ENCODE peak calls at places on chromosomes 16 and 17, in seven cellular contexts. L is adrenal gland, N is astrocyte, H is tibial artery, U is SJSA1, Y is prostate gland, O is RWPE2. C is an unnamed sample.

GRCh38 chr17:79821331-79822095 is 17.7 kb downstream of the CBX4 start:
- DNase-seq in L (no peak), N (no peak), H (no peak), U (no peak), Y (no peak), O (no peak), C (no peak)

GRCh38 chr16:9256196-9256595 is 164.8 kb downstream of the HAPSTR1 start:
- DNase-seq in L (peak; percentile 16), N (no peak), H (no peak), U (peak; percentile 10), Y (no peak), O (no peak), C (no peak)

GRCh38 chr16:86952769-86953168 is 364.4 kb downstream of the C16orf95 start:
- DNase-seq in L (no peak), N (no peak), H (no peak), U (no peak), Y (no peak), O (no peak), C (no peak)

GRCh38 chr16:77784441-77785356 is 3.7 kb upstream of the VAT1L start:
- DNase-seq in L (no peak), N (no peak), H (no peak), U (no peak), Y (no peak), O (no peak), C (no peak)

GRCh38 chr17:40192961-40193360 is 15.7 kb downstream of the RAPGEFL1 start:
- DNase-seq in L (no peak), N (no peak), H (no peak), U (no peak), Y (no peak), O (no peak), C (no peak)

GRCh38 chr16:21684199-21684598 is 20.4 kb downstream of the OTOA start:
- DNase-seq in L (no peak), N (no peak), H (no peak), U (no peak), Y (peak; percentile 4), O (no peak), C (no peak)

GRCh38 chr17:14098246-14098645 is 28.9 kb downstream of the COX10 start:
- DNase-seq in L (no peak), N (no peak), H (no peak), U (no peak), Y (peak; percentile 43), O (no peak), C (peak; percentile 78)

GRCh38 chr17:2034806-2035548 is 5.0 kb downstream of the DPH1 start:
- DNase-seq in L (no peak), N (peak; percentile 78), H (no peak), U (no peak), Y (no peak), O (no peak), C (no peak)

GRCh38 chr16:7334801-7335560 is 2.3 kb downstream of the RBFOX1 start:
- DNase-seq in L (no peak), N (no peak), H (no peak), U (no peak), Y (no peak), O (no peak), C (no peak)

GRCh38 chr17:34386925-34387550 is 24.0 kb upstream of the CCL1 start:
- DNase-seq in L (no peak), N (peak; percentile 4), H (no peak), U (peak; percentile 18), Y (no peak), O (no peak), C (no peak)

GRCh38 chr17:8123695-8124349 is at the start of gene HES7:
- DNase-seq in L (no peak), N (no peak), H (no peak), U (peak; percentile 6), Y (no peak), O (peak; percentile 77), C (no peak)

GRCh38 chr17:77374170-77374936 is 233.6 kb downstream of the SEC14L1 start:
- DNase-seq in L (peak; percentile 91), N (peak; percentile 77), H (peak; percentile 95), U (peak; percentile 43), Y (peak; percentile 67), O (no peak), C (no peak)

GRCh38 chr17:32298298-32298697 is 32.7 kb downstream of the RHBDL3 start:
- DNase-seq in L (no peak), N (no peak), H (no peak), U (no peak), Y (no peak), O (no peak), C (no peak)

GRCh38 chr16:9159839-9160550 is 68.6 kb downstream of the HAPSTR1 start:
- DNase-seq in L (peak; percentile 57), N (peak; percentile 20), H (no peak), U (peak; percentile 53), Y (peak; percentile 44), O (no peak), C (peak; percentile 45)

GRCh38 chr17:66549312-66549705 is 246.9 kb downstream of the PRKCA start:
- DNase-seq in L (no peak), N (peak; percentile 87), H (no peak), U (peak; percentile 97), Y (no peak), O (no peak), C (no peak)
- H3K27ac ChIP-seq in L (no peak overlapping the region), N (peak overlapping the region; percentile 93), H (no peak overlapping the region), U (peak overlapping the region; percentile 96), Y (no peak overlapping the region), O (peak overlapping the region; percentile 4), C (peak overlapping the region; percentile 12)

GRCh38 chr16:48271728-48272127 is 24.4 kb upstream of the ABCC11 start:
- DNase-seq in L (no peak), N (peak; percentile 8), H (no peak), U (no peak), Y (no peak), O (no peak), C (no peak)
- H3K27ac ChIP-seq in L (no peak overlapping the region), N (no peak overlapping the region), H (peak overlapping the region; percentile 77), U (no peak overlapping the region), Y (no peak overlapping the region), O (no peak overlapping the region), C (no peak overlapping the region)

GRCh38 chr16:15887283-15887682 is 1.1 kb downstream of the CEP20 start:
- DNase-seq in L (no peak), N (no peak), H (no peak), U (no peak), Y (no peak), O (no peak), C (no peak)
- H3K27ac ChIP-seq in L (no peak overlapping the region), N (no peak overlapping the region), H (no peak overlapping the region), U (peak overlapping the region; percentile 16), Y (no peak overlapping the region), O (no peak overlapping the region), C (peak overlapping the region; percentile 65)

DNA sequence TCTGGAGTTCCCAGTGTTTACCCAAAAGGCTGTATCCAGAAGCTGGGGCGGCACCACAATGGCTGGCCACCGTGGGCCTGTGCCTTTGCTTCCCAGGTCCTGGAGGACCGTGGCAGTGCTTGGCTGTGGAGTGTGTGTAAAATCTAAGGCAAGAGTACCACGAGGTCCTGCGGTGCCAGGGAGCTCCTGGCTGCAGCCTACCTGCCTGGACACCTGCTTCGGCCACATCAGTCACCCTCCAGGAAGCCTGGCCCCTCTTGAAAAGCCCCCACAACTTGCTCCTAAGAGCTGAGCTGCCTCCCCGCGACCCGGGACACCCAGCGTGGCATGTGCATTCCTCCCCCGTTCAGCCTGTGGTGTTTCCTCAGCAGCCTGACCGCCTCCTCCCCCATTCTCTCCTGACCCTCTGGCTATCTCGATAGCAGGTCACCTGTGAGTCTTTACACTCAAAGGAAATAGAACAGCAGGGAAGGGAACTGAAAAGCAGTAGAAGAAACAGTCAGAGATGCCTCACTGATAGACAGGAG is 7.9 kb downstream of the TIMM22 start:
- DNase-seq in L (peak; percentile 39), N (no peak), H (no peak), U (no peak), Y (no peak), O (no peak), C (no peak)
- H3K27ac ChIP-seq in L (peak overlapping the region; percentile 74), N (no peak overlapping the region), H (peak overlapping the region; percentile 79), U (no peak overlapping the region), Y (peak overlapping the region; percentile 63), O (no peak overlapping the region), C (no peak overlapping the region)

GRCh38 chr17:63817736-63818385 is 9.4 kb upstream of the PSMC5 start:
- DNase-seq in L (no peak), N (no peak), H (no peak), U (no peak), Y (no peak), O (no peak), C (no peak)

GRCh38 chr17:63816123-63816522 is 11.1 kb upstream of the PSMC5 start:
- DNase-seq in L (no peak), N (no peak), H (no peak), U (no peak), Y (no peak), O (no peak), C (no peak)

GRCh38 chr17:63819585-63820537 is 7.4 kb upstream of the PSMC5 start:
- DNase-seq in L (no peak), N (no peak), H (no peak), U (no peak), Y (no peak), O (no peak), C (no peak)

GRCh38 chr17:63819131-63819530 is 8.1 kb upstream of the PSMC5 start:
- DNase-seq in L (no peak), N (no peak), H (no peak), U (no peak), Y (no peak), O (no peak), C (no peak)

DNA sequence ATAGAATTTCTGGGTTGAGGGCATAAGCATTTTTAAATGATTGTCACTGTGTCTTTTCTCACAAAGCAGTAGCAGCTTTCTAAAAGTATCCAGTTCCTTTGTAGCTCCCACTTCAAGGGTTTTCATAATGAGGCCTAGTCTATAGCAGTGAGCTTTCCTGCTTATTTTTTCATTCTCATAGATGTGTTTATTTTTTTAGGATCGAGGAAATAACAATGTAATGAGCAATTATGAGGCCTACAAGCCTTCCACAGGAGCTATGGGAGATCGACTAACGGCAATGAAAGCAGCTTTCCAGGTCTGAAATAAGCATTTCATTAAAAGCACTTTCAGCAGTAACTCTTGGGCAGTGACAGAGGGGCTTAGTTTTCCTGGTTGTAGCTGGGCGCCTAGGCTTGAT is 10.6 kb upstream of the PSMC5 start:
- DNase-seq in L (no peak), N (no peak), H (no peak), U (peak; percentile 58), Y (no peak), O (no peak), C (no peak)
- H3K27ac ChIP-seq in L (no peak overlapping the region), N (peak overlapping the region; percentile 7), H (no peak overlapping the region), U (peak overlapping the region; percentile 18), Y (no peak overlapping the region), O (no peak overlapping the region), C (peak overlapping the region; percentile 14)

DNA sequence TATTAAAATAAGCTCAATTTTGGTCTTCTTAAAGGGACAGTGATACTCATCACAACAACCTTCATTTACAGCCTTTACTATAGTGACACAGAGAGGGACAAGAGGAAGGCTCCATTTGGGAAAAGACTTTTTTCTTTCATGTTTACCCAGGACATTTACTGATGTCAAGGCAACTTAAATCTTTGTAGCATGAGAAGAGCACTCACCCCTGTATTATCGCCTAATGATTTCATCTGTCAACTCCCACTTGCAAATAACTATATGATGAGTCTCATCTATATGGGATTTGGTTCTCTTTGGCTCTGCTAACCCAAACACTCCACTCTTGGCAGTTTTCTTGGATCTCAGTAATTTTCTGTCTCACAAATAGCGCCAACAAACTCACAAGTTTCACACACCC is 24.1 kb downstream of the BLMH start:
- DNase-seq in L (no peak), N (peak; percentile 66), H (no peak), U (no peak), Y (no peak), O (no peak), C (no peak)
- H3K27ac ChIP-seq in L (no peak overlapping the region), N (peak overlapping the region; percentile 38), H (no peak overlapping the region), U (no peak overlapping the region), Y (no peak overlapping the region), O (no peak overlapping the region), C (no peak overlapping the region)

GRCh38 chr16:4115209-4115940 is 867 bp downstream of the ADCY9 start:
- DNase-seq in L (peak; percentile 73), N (peak; percentile 60), H (peak; percentile 76), U (peak; percentile 52), Y (peak; percentile 23), O (peak; percentile 74), C (no peak)
- H3K27ac ChIP-seq in L (no peak overlapping the region), N (no peak overlapping the region), H (peak overlapping the region; percentile 78), U (no peak overlapping the region), Y (peak overlapping the region; percentile 60), O (no peak overlapping the region), C (no peak overlapping the region)

C was measured in PC-9.